ENCODE peak calls at places on chromosomes 2 and 18, in six cellular contexts. M, Z, N, G, S and H are unnamed samples.

GRCh38 chr2:241108271-241109209 is 6.5 kb upstream of the MTERF4 start:
- DNase-seq in M (no peak), S (no peak), G (no peak), Z (no peak), N (no peak), H (no peak)

GRCh38 chr2:169254774-169255173 is 107.6 kb downstream of the LRP2 start:
- DNase-seq in Z (no peak), S (no peak), M (no peak), N (no peak), G (no peak), H (peak)

GRCh38 chr18:21632393-21632792 is 20.3 kb downstream of the SNRPD1 start:
- DNase-seq in G (no peak), S (no peak), N (no peak), M (no peak), Z (no peak), H (no peak)

GRCh38 chr18:36536426-36536825 is 238.9 kb downstream of the FHOD3 start:
- DNase-seq in Z (no peak), G (no peak), N (no peak), M (no peak), S (no peak), H (peak)

GRCh38 chr18:37669991-37670534 is 104.5 kb upstream of the CELF4 start:
- DNase-seq in G (peak), Z (no peak), N (no peak), S (no peak), M (no peak), H (no peak)

GRCh38 chr18:12245793-12246135 is 8.4 kb upstream of the CIDEA start:
- DNase-seq in Z (no peak), S (no peak), G (no peak), M (no peak), N (no peak), H (no peak)

GRCh38 chr18:59516356-59517155 is 157.5 kb upstream of the LMAN1 start:
- DNase-seq in G (peak), Z (no peak), N (no peak), M (peak), S (no peak), H (peak)

GRCh38 chr18:78629426-78629825 is 350.2 kb upstream of the SALL3 start:
- DNase-seq in N (no peak), S (no peak), G (no peak), Z (no peak), M (no peak), H (no peak)

GRCh38 chr2:100624536-100624935 is 61.7 kb downstream of the PDCL3 start:
- DNase-seq in Z (no peak), N (no peak), S (no peak), G (no peak), M (no peak), H (no peak)

GRCh38 chr2:174633621-174633927 is 36.0 kb upstream of the WIPF1 start:
- DNase-seq in Z (no peak), S (no peak), M (no peak), N (no peak), G (no peak), H (peak)

GRCh38 chr2:78979380-78980238 is 45.9 kb upstream of the REG3G start:
- DNase-seq in S (no peak), M (no peak), Z (no peak), N (no peak), G (peak), H (peak)

GRCh38 chr2:109112-109809 is 63.0 kb upstream of the FAM110C start:
- DNase-seq in S (no peak), M (no peak), N (no peak), Z (no peak), G (no peak), H (no peak)

GRCh38 chr2:235766206-235766794 is 272.5 kb downstream of the AGAP1 start:
- DNase-seq in S (no peak), M (peak), G (peak), Z (peak), N (no peak), H (peak)

GRCh38 chr2:195779491-195779890 is 122.5 kb downstream of the SLC39A10 start:
- DNase-seq in M (no peak), S (no peak), G (peak), Z (no peak), N (no peak), H (no peak)

GRCh38 chr18:78865771-78866310 is 113.8 kb upstream of the SALL3 start:
- DNase-seq in S (no peak), N (no peak), G (no peak), M (no peak), Z (no peak), H (no peak)

GRCh38 chr2:150557020-150557644 is 69.7 kb upstream of the RND3 start:
- DNase-seq in M (no peak), G (no peak), N (no peak), Z (no peak), S (no peak), H (no peak)

GRCh38 chr2:209422191-209422754 is 1.6 kb upstream of the MAP2 start:
- DNase-seq in S (no peak), Z (no peak), N (no peak), M (no peak), G (no peak), H (no peak)

GRCh38 chr2:164479460-164479859 is 141.8 kb downstream of the GRB14 start:
- DNase-seq in Z (no peak), N (no peak), G (peak), S (no peak), M (no peak), H (peak)

GRCh38 chr2:183543731-183544130 is 419.5 kb downstream of the NUP35 start:
- DNase-seq in M (no peak), N (peak), S (no peak), G (peak), Z (no peak), H (no peak)

GRCh38 chr2:168174761-168175160 is 72.6 kb downstream of the STK39 start:
- DNase-seq in N (no peak), G (no peak), Z (no peak), S (no peak), M (no peak), H (no peak)

GRCh38 chr2:160790738-160791137 is 297.1 kb upstream of the RBMS1 start:
- DNase-seq in N (no peak), M (no peak), Z (no peak), G (no peak), S (no peak), H (no peak)

GRCh38 chr2:15673919-15674636 is 82.4 kb downstream of the DDX1 start:
- DNase-seq in G (no peak), N (no peak), Z (no peak), M (no peak), S (no peak), H (peak)

GRCh38 chr18:56028514-56028913 is 440.5 kb upstream of the TCF4 start:
- DNase-seq in S (no peak), M (peak), G (no peak), Z (no peak), N (no peak), H (no peak)

GRCh38 chr2:160984426-160985077 is 175.7 kb upstream of the TANK start:
- DNase-seq in N (no peak), M (no peak), G (no peak), Z (no peak), S (no peak), H (peak)

GRCh38 chr2:217090884-217091283 is 231.0 kb upstream of the TNP1 start:
- DNase-seq in G (no peak), Z (no peak), M (no peak), N (no peak), S (no peak), H (no peak)

GRCh38 chr18:3213231-3214059 is 6.3 kb downstream of the MYOM1 start:
- DNase-seq in N (no peak), G (no peak), S (no peak), M (no peak), Z (no peak), H (peak)

GRCh38 chr18:12307251-12307736 is 747 bp upstream of the TUBB6 start:
- DNase-seq in M (no peak), S (no peak), G (peak), Z (no peak), N (no peak), H (peak)

GRCh38 chr2:107466984-107467383 is 359.7 kb upstream of the RGPD4 start:
- DNase-seq in M (no peak), N (no peak), S (no peak), G (no peak), Z (no peak), H (no peak)

GRCh38 chr18:65938592-65939372 is 188.0 kb downstream of the CDH7 start:
- DNase-seq in S (no peak), N (no peak), M (peak), Z (no peak), G (peak), H (peak)

GRCh38 chr2:238103465-238104070 is 3.4 kb downstream of the ESPNL start:
- DNase-seq in N (peak), M (no peak), Z (no peak), S (peak), G (no peak), H (no peak)

GRCh38 chr18:62245699-62246098 is 58.6 kb downstream of the RELCH start:
- DNase-seq in G (peak), M (no peak), S (no peak), N (no peak), Z (no peak), H (no peak)

GRCh38 chr2:62653582-62654422 is 51.7 kb upstream of the EHBP1 start:
- DNase-seq in Z (no peak), M (peak), G (no peak), N (no peak), S (no peak), H (no peak)